ENCODE peak calls at places on chromosomes 11 and 22, in six cellular contexts. C is K562, M is GM12892, J is H1, T is GM12878, F is HepG2. R is an unnamed sample.

GRCh38 chr11:63941901-63942300 is 3.1 kb downstream of the NAA40 start:
- DNase-seq in C (no peak), M (no peak), J (no peak), T (no peak), F (no peak), R (no peak)

GRCh38 chr11:73072935-73073481 is 69.1 kb downstream of the FCHSD2 start:
- DNase-seq in C (no peak), M (no peak), J (no peak), T (peak), F (no peak), R (no peak)

GRCh38 chr11:32334822-32335221 is 100.5 kb downstream of the WT1 start:
- DNase-seq in C (peak), M (no peak), J (no peak), T (no peak), F (peak), R (no peak)

GRCh38 chr22:29994941-29995340 is 85.3 kb upstream of the HORMAD2 start:
- DNase-seq in C (no peak), M (no peak), J (no peak), T (no peak), F (peak), R (no peak)

GRCh38 chr22:21591695-21592094 is 24.2 kb downstream of the UBE2L3 start:
- DNase-seq in C (no peak), M (no peak), J (no peak), T (no peak), F (no peak), R (no peak)

GRCh38 chr11:2860636-2861035 is 24.9 kb downstream of the CDKN1C start:
- DNase-seq in C (peak), M (no peak), J (no peak), T (peak), F (peak), R (no peak)

GRCh38 chr11:81007046-81007445 is 1566.2 kb upstream of the TENM4 start:
- DNase-seq in C (no peak), M (no peak), J (no peak), T (no peak), F (no peak), R (no peak)

GRCh38 chr11:41283196-41283930 is 176.1 kb downstream of the LRRC4C start:
- DNase-seq in C (no peak), M (no peak), J (no peak), T (no peak), F (no peak), R (no peak)

GRCh38 chr11:119094816-119095065 is 6.9 kb downstream of the DPAGT1 start:
- DNase-seq in C (no peak), M (no peak), J (no peak), T (no peak), F (peak), R (peak)

GRCh38 chr11:129248618-129249017 is 56.5 kb upstream of the ARHGAP32 start:
- DNase-seq in C (no peak), M (no peak), J (no peak), T (no peak), F (peak), R (no peak)

GRCh38 chr11:78019808-78020207 is 3.3 kb downstream of the KCTD14 start:
- DNase-seq in C (no peak), M (no peak), J (no peak), T (no peak), F (peak), R (no peak)

GRCh38 chr11:46271875-46272815 is 5.3 kb upstream of the CREB3L1 start:
- DNase-seq in C (no peak), M (no peak), J (no peak), T (no peak), F (no peak), R (no peak)

GRCh38 chr22:46835288-46835687 is 72.8 kb downstream of the TBC1D22A start:
- DNase-seq in C (no peak), M (no peak), J (no peak), T (no peak), F (no peak), R (no peak)

GRCh38 chr22:33975841-33976240 is 55.6 kb upstream of the LARGE1 start:
- DNase-seq in C (no peak), M (no peak), J (no peak), T (no peak), F (no peak), R (no peak)

GRCh38 chr11:118002010-118002540 is 15.9 kb downstream of the IL10RA start:
- DNase-seq in C (peak), M (no peak), J (no peak), T (no peak), F (no peak), R (no peak)

GRCh38 chr22:26553056-26553752 is 36.7 kb downstream of the TPST2 start:
- DNase-seq in C (no peak), M (no peak), J (no peak), T (no peak), F (no peak), R (no peak)

GRCh38 chr11:79691445-79691844 is 250.6 kb upstream of the TENM4 start:
- DNase-seq in C (no peak), M (no peak), J (no peak), T (no peak), F (no peak), R (no peak)

GRCh38 chr22:36701941-36702640 is 1.5 kb downstream of the CACNG2 start:
- DNase-seq in C (no peak), M (no peak), J (no peak), T (no peak), F (no peak), R (no peak)

GRCh38 chr11:45607995-45608394 is 57.4 kb downstream of the CHST1 start:
- DNase-seq in C (no peak), M (no peak), J (no peak), T (no peak), F (no peak), R (no peak)

GRCh38 chr11:64120951-64121569 is 44.9 kb downstream of the MACROD1 start:
- DNase-seq in C (no peak), M (no peak), J (no peak), T (no peak), F (no peak), R (no peak)

GRCh38 chr11:30016588-30017363 is at the start of gene KCNA4:
- DNase-seq in C (peak), M (no peak), J (no peak), T (no peak), F (no peak), R (no peak)

GRCh38 chr22:49240472-49240871 is 587.2 kb downstream of the BRD1 start:
- DNase-seq in C (no peak), M (no peak), J (no peak), T (no peak), F (no peak), R (no peak)

GRCh38 chr11:62777389-62777788 is 6.2 kb downstream of the TAF6L start:
- DNase-seq in C (peak), M (no peak), J (no peak), T (no peak), F (no peak), R (no peak)

GRCh38 chr11:10496296-10496936 is 41.4 kb downstream of the AMPD3 start:
- DNase-seq in C (no peak), M (no peak), J (no peak), T (no peak), F (no peak), R (no peak)

GRCh38 chr22:36587289-36588154 is 58.6 kb upstream of the EIF3D start:
- DNase-seq in C (no peak), M (no peak), J (no peak), T (no peak), F (no peak), R (no peak)

GRCh38 chr11:67345949-67346819 is 7.2 kb downstream of the POLD4 start:
- DNase-seq in C (no peak), M (no peak), J (no peak), T (peak), F (peak), R (no peak)

GRCh38 chr22:43992331-43992821 is 31.7 kb upstream of the PARVB start:
- DNase-seq in C (no peak), M (no peak), J (no peak), T (no peak), F (no peak), R (no peak)

GRCh38 chr11:25441432-25441831 is 890.5 kb upstream of the ANO3 start:
- DNase-seq in C (no peak), M (no peak), J (no peak), T (no peak), F (no peak), R (no peak)

GRCh38 chr11:134573857-134574256 is 161.8 kb upstream of the B3GAT1 start:
- DNase-seq in C (no peak), M (no peak), J (no peak), T (no peak), F (no peak), R (no peak)

GRCh38 chr11:112255075-112255739 is 5.5 kb downstream of the PLET1 start:
- DNase-seq in C (peak), M (no peak), J (no peak), T (no peak), F (peak), R (no peak)

GRCh38 chr22:43811777-43812148 is 342 bp downstream of the EFCAB6 start:
- DNase-seq in C (no peak), M (no peak), J (no peak), T (no peak), F (no peak), R (no peak)

GRCh38 chr11:74505911-74506310 is 12.4 kb upstream of the LIPT2 start:
- DNase-seq in C (no peak), M (no peak), J (no peak), T (no peak), F (no peak), R (no peak)

GRCh38 chr22:24140357-24140756 is 40.9 kb upstream of the SUSD2 start:
- DNase-seq in C (no peak), M (no peak), J (no peak), T (no peak), F (no peak), R (no peak)

GRCh38 chr22:38196791-38197429 is 4.9 kb upstream of the MAFF start:
- DNase-seq in C (no peak), M (no peak), J (no peak), T (no peak), F (no peak), R (no peak)

GRCh38 chr22:43884600-43885318 is 7.1 kb downstream of the PNPLA5 start:
- DNase-seq in C (peak), M (peak), J (no peak), T (peak), F (no peak), R (peak)

GRCh38 chr22:36277482-36278291 is 24.8 kb downstream of the APOL1 start:
- DNase-seq in C (peak), M (peak), J (peak), T (no peak), F (peak), R (peak)

GRCh38 chr11:9568854-9569587 is 4.4 kb upstream of the WEE1 start:
- DNase-seq in C (no peak), M (no peak), J (no peak), T (no peak), F (peak), R (no peak)

GRCh38 chr11:86743223-86744118 is 56.9 kb upstream of the PRSS23 start:
- DNase-seq in C (peak), M (no peak), J (no peak), T (no peak), F (peak), R (no peak)
- TF ChIP-seq POLR2AphosphoS5 in C (no peak), M (no peak), J (no peak), T (no peak), F (no peak), R (no peak)

DNA sequence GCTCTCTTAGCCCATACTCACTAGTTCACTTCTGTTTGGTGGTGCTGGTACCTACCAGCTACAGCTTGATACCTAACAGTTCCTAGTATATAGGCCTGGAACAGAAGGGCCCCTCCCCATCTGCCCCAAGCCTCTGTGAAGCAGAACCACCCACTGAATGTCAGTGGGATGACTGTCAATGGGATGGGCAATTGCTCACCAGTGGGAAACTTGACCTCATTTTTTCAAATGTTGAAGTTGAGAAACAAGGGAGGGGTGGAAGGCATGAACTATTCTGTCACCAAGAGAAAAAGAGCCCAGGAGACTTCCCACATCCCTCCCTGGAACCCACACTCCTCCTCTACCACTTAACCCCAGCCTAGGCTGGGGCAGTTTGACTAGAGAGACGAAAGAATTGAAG is at the start of gene NLRP10:
- DNase-seq in C (no peak), M (no peak), J (no peak), T (no peak), F (no peak), R (no peak)
- TF ChIP-seq TAF1 in C (no peak), M (no peak), J (no peak), T (no peak), F (no peak), R (no peak)

GRCh38 chr22:31345331-31346254 is 553 bp downstream of the PATZ1 start:
- DNase-seq in C (peak), M (peak), J (peak), T (peak), F (peak), R (peak)

GRCh38 chr22:31347251-31348008 is 1.3 kb upstream of the PATZ1 start:
- DNase-seq in C (no peak), M (peak), J (no peak), T (no peak), F (peak), R (peak)

GRCh38 chr22:31348766-31349165 is 2.6 kb upstream of the PATZ1 start:
- DNase-seq in C (no peak), M (no peak), J (no peak), T (no peak), F (no peak), R (no peak)

GRCh38 chr22:31346255-31346732 is at the start of gene PATZ1:
- DNase-seq in C (peak), M (peak), J (peak), T (no peak), F (peak), R (peak)

DNA sequence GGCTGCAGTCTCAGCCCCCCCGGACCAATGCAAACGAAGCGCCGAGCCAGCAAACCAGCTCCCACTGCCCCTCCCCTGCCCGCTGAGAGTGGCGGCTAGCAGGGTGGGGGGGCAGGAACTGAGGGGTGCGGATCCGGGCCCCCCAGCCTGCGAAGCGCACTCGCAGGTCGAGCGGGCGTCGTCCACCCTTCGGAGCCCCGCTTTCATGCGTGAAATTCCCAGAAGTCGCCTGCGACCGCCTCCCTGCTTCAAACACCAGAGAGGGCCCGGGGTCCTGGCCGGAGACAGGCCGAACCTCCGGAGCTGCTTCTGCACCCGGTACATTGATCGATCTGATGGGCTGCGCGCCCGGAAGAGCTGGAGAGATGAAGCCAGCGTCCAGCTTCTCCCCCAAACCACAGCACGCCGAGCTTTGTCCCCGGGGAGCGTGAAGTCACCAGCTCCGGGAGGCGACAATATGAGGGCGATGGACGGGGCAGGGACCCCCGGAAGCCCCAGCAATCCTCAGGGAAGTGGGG is 646 bp upstream of the PATZ1 start:
- DNase-seq in C (peak), M (peak), J (no peak), T (no peak), F (peak), R (peak)
- TF ChIP-seq POLR2A in C (no peak), M (peak), J (peak), T (peak), F (peak), R (peak)

DNA sequence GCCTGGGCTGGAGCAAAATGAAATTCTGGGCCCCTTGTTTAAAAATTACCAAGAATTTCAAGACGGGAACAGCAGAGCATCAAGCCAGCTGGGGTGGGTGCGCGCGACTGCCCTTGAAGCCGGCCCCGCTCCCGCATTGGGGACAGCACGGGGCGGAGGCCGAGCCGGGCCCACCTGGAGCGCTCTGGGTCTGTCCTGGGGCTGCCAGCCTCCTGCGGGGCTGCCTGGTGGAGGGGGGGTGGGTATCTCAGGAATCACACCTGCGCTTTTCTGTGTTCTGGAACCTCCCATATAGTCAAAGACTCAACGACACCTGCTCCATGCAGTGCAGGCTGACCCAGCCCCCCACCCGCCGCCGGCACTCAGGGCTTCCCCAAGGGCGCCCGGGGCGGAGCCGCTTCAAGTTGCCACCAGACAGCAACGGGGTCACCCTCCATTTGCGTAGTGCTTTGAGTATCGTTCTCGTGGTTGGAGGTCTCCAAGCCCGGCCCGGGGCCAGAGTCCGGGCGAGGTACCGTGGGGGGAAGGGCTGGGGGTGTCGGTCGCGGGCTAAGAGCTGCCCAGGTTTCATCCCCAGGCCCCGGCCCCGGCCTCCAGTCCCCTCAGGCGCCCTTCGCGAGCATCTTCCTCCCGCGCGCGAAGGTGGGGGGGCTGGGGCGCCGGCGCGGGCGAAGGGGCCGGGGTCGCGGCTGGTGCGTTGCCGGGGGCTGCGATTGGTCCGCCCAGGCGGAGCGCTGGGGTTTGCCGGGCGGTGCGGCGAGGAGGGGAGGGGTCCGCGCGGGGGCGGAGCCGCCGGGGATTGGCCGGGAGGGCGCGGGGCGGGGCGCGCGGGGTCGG is 6.6 kb downstream of the TSPAN4 start:
- DNase-seq in C (no peak), M (no peak), J (no peak), T (no peak), F (no peak), R (no peak)
- TF ChIP-seq POLR2AphosphoS5 in C (no peak), M (no peak), J (no peak), T (no peak), F (no peak), R (no peak)

GRCh38 chr11:11701070-11701469 is 79.3 kb upstream of the GALNT18 start:
- DNase-seq in C (no peak), M (no peak), J (no peak), T (no peak), F (no peak), R (no peak)

GRCh38 chr11:11709447-11710239 is 87.8 kb upstream of the GALNT18 start:
- DNase-seq in C (no peak), M (no peak), J (no peak), T (peak), F (no peak), R (no peak)

GRCh38 chr11:11703885-11704284 is 82.1 kb upstream of the GALNT18 start:
- DNase-seq in C (no peak), M (no peak), J (no peak), T (no peak), F (no peak), R (no peak)

GRCh38 chr11:11708256-11708655 is 86.5 kb upstream of the GALNT18 start:
- DNase-seq in C (no peak), M (no peak), J (no peak), T (no peak), F (no peak), R (no peak)

GRCh38 chr11:11706022-11706421 is 84.2 kb upstream of the GALNT18 start:
- DNase-seq in C (no peak), M (no peak), J (no peak), T (no peak), F (no peak), R (no peak)
- TF ChIP-seq TAF1 in C (no peak), M (no peak), J (no peak), T (no peak), F (no peak), R (no peak)

GRCh38 chr22:20040801-20041200 is 19.9 kb downstream of the TANGO2 start:
- DNase-seq in C (no peak), M (no peak), J (no peak), T (no peak), F (no peak), R (no peak)
- TF ChIP-seq POLR2A in C (no peak), M (no peak), J (no peak), T (no peak), F (no peak), R (no peak)

DNA sequence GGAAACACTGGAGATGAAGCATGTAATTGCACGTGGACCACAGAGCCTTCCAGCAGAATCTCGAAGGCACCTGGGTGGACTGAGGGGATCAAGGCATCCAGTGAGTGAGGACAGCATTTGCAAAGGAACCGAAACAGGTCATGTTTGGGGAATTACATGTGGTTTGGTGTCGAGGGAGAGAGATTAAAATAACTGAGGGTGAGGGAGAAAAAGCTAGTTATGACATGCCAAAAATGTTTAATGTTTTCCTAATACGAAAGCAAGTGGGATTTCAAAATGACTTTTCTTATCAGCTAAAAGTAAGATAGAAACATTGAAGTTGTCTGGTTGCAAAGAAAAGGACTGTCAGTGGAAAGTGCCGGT is 157.1 kb downstream of the BLID start:
- DNase-seq in C (no peak), M (no peak), J (no peak), T (no peak), F (no peak), R (no peak)
- TF ChIP-seq POLR2AphosphoS5 in C (no peak), M (no peak), J (no peak), T (no peak), F (no peak), R (no peak)